ENCODE peak calls at places on chromosomes 12 and 14, in six cellular contexts. G is fibroblast of the aortic adventitia, Q is body of pancreas, D is breast epithelium, P is mucosa of descending colon, X is endothelial cell of umbilical vein. Z is an unnamed sample.

GRCh38 chr14:50967104-50967503 is 22.8 kb upstream of the PYGL start:
- DNase-seq in G (peak; percentile 49), Q (no peak), D (no peak), P (no peak), X (no peak), Z (peak; percentile 53)

GRCh38 chr12:90102957-90103652 is 394.5 kb upstream of the ATP2B1 start:
- DNase-seq in G (peak; percentile 62), Q (peak; percentile 31), D (no peak), P (no peak), X (peak; percentile 63), Z (no peak)

GRCh38 chr12:9668141-9669018 is 1.1 kb upstream of the CLEC2D start:
- DNase-seq in G (peak; percentile 78), Q (no peak), D (no peak), P (no peak), X (no peak), Z (no peak)

GRCh38 chr14:27929823-27930347 is 836.7 kb upstream of the FOXG1 start:
- DNase-seq in G (no peak), Q (no peak), D (no peak), P (no peak), X (no peak), Z (no peak)

GRCh38 chr12:64946132-64946829 is 121.8 kb downstream of the TBC1D30 start:
- DNase-seq in G (peak; percentile 53), Q (peak; percentile 36), D (peak; percentile 34), P (peak; percentile 31), X (peak; percentile 97), Z (no peak)

GRCh38 chr14:104187931-104188726 is 49.7 kb downstream of the KIF26A start:
- DNase-seq in G (no peak), Q (no peak), D (no peak), P (peak; percentile 79), X (no peak), Z (no peak)

GRCh38 chr14:94398536-94398935 is 10.1 kb upstream of the SERPINA1 start:
- DNase-seq in G (no peak), Q (no peak), D (no peak), P (no peak), X (no peak), Z (no peak)

GRCh38 chr12:94954029-94954685 is 49.3 kb downstream of the NDUFA12 start:
- DNase-seq in G (peak; percentile 64), Q (peak; percentile 60), D (no peak), P (no peak), X (peak; percentile 30), Z (peak; percentile 8)

GRCh38 chr12:5000204-5000603 is 43.5 kb upstream of the KCNA5 start:
- DNase-seq in G (no peak), Q (no peak), D (no peak), P (no peak), X (no peak), Z (no peak)

GRCh38 chr12:120618954-120619615 is 21.3 kb upstream of the CABP1 start:
- DNase-seq in G (no peak), Q (no peak), D (no peak), P (no peak), X (no peak), Z (no peak)

GRCh38 chr14:69687963-69688649 is 76.7 kb downstream of the SUSD6 start:
- DNase-seq in G (no peak), Q (no peak), D (no peak), P (no peak), X (no peak), Z (no peak)

GRCh38 chr14:74860899-74861733 is 14.8 kb downstream of the PROX2 start:
- DNase-seq in G (peak; percentile 90), Q (peak; percentile 91), D (peak; percentile 80), P (peak; percentile 94), X (peak; percentile 83), Z (no peak)

GRCh38 chr14:33528655-33529054 is 422.2 kb downstream of the EGLN3 start:
- DNase-seq in G (no peak), Q (no peak), D (no peak), P (no peak), X (no peak), Z (no peak)

GRCh38 chr14:99164712-99165111 is 107.3 kb downstream of the BCL11B start:
- DNase-seq in G (no peak), Q (no peak), D (no peak), P (no peak), X (no peak), Z (no peak)

GRCh38 chr12:30928356-30929264 is 2.1 kb downstream of the TSPAN11 start:
- DNase-seq in G (no peak), Q (no peak), D (no peak), P (no peak), X (peak; percentile 28), Z (no peak)

GRCh38 chr12:54016478-54016964 is 7.7 kb downstream of the HOXC8 start:
- DNase-seq in G (peak; percentile 42), Q (no peak), D (no peak), P (no peak), X (no peak), Z (peak; percentile 73)

GRCh38 chr12:54016051-54016450 is 7.3 kb downstream of the HOXC8 start:
- DNase-seq in G (no peak), Q (no peak), D (no peak), P (no peak), X (no peak), Z (no peak)

GRCh38 chr12:54018608-54018984 is 9.6 kb upstream of the HOXC6 start:
- DNase-seq in G (no peak), Q (no peak), D (peak; percentile 76), P (no peak), X (no peak), Z (no peak)

GRCh38 chr12:54017845-54018607 is 9.2 kb downstream of the HOXC8 start:
- DNase-seq in G (peak; percentile 62), Q (peak; percentile 67), D (peak; percentile 92), P (peak; percentile 71), X (peak; percentile 65), Z (peak; percentile 68)

GRCh38 chr12:54017027-54017788 is 8.4 kb downstream of the HOXC8 start:
- DNase-seq in G (no peak), Q (no peak), D (peak; percentile 64), P (no peak), X (no peak), Z (no peak)
- TF ChIP-seq CTCF in G (peak; percentile 15), Q (no peak), D (peak; percentile 16), P (no peak), X (no peak), Z (no peak)

GRCh38 chr14:52949711-52950409 is 990 bp downstream of the FERMT2 start:
- DNase-seq in G (peak; percentile 70), Q (peak; percentile 20), D (no peak), P (no peak), X (peak; percentile 58), Z (peak; percentile 18)

GRCh38 chr14:52949249-52949648 is 1.6 kb downstream of the FERMT2 start:
- DNase-seq in G (no peak), Q (no peak), D (no peak), P (no peak), X (peak; percentile 25), Z (no peak)

GRCh38 chr14:52951730-52952481 is 1.1 kb upstream of the FERMT2 start:
- DNase-seq in G (peak; percentile 86), Q (peak; percentile 67), D (peak; percentile 55), P (no peak), X (peak; percentile 75), Z (peak; percentile 53)

GRCh38 chr14:52950898-52951729 is at the start of gene FERMT2:
- DNase-seq in G (peak; percentile 82), Q (peak; percentile 89), D (peak; percentile 80), P (peak; percentile 79), X (peak; percentile 87), Z (peak; percentile 28)

GRCh38 chr14:52950410-52950897 is 396 bp downstream of the FERMT2 start:
- DNase-seq in G (no peak), Q (peak; percentile 50), D (peak; percentile 51), P (peak; percentile 38), X (peak; percentile 71), Z (no peak)
- TF ChIP-seq CTCF in G (no peak), Q (no peak), D (no peak), P (no peak), X (no peak), Z (no peak)

DNA sequence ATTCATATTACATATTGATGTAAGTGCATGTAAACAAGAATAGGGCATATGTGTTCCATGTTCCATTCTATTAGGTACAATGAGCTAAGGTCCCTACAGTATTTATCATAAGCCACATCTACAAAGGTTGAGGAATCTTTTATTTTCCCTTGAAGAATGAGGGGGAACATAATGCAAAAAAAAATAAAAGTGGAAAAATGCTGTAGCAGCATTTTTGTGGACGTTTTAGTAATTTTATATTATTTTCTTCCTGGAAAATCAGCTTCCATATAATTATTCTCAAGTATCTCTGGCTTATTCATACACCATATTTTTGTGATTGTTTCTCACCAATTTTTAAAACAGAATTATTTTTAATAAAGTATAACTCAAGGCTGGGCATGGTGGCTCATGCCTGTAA is 148.7 kb downstream of the MED13L start:
- DNase-seq in G (no peak), Q (no peak), D (no peak), P (no peak), X (no peak), Z (no peak)
- TF ChIP-seq CTCF in G (no peak), Q (no peak), D (no peak), P (no peak), X (no peak), Z (no peak)

GRCh38 chr12:32949815-32950214 is 53.2 kb upstream of the PKP2 start:
- DNase-seq in G (no peak), Q (no peak), D (no peak), P (no peak), X (no peak), Z (no peak)

GRCh38 chr12:32946504-32947131 is 50.0 kb upstream of the PKP2 start:
- DNase-seq in G (no peak), Q (no peak), D (no peak), P (no peak), X (no peak), Z (no peak)

GRCh38 chr12:32944195-32944594 is 47.6 kb upstream of the PKP2 start:
- DNase-seq in G (no peak), Q (no peak), D (no peak), P (no peak), X (no peak), Z (no peak)

GRCh38 chr12:32947203-32947795 is 50.7 kb upstream of the PKP2 start:
- DNase-seq in G (peak; percentile 24), Q (no peak), D (no peak), P (no peak), X (no peak), Z (no peak)
- TF ChIP-seq CTCF in G (no peak), Q (peak; percentile 10), D (no peak), P (no peak), X (no peak), Z (no peak)

DNA sequence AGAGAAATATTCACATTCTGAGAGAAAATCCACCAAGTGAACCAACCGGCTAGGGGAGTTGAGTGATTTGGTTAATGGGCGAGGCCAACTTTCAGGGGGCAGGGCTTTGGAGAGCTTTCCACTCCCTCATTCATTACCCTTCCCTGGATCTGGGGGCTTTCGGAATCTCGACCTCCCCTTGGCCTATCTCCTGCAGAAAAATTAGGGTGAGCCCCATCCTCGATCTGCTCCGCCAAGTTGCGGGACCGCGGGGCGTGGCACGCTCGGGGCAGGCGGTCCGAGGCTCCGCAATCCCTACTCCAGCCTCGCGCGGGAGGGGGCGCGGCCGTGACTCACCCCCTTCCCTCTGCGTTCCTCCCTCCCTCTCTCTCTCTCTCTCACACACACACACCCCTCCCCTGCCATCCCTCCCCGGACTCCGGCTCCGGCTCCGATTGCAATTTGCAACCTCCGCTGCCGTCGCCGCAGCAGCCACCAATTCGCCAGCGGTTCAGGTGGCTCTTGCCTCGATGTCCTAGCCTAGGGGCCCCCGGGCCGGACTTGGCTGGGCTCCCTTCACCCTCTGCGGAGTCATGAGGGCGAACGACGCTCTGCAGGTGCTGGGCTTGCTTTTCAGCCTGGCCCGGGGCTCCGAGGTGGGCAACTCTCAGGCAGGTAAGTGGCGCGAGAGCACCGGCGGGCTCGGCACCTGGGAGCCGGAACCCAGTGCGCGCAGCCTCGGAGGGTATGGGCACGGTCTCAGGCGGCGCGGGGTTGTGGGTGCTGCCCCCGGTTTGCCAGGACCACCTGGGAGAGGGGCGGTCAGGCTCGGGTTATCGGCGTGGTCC is at the start of gene ERBB3:
- DNase-seq in G (peak; percentile 72), Q (peak; percentile 92), D (peak; percentile 69), P (peak; percentile 90), X (peak; percentile 77), Z (peak; percentile 25)
- TF ChIP-seq CTCF in G (peak; percentile 35), Q (peak; percentile 52), D (no peak), P (peak; percentile 42), X (peak; percentile 12), Z (no peak)

Z was measured in AG09309.